ENCODE peak calls at places on chromosomes 16 and 17, in six cellular contexts. One of them, this sample, is unnamed.

GRCh38 chr16:30927789-30928378 is 4.5 kb downstream of the FBXL19 start:
- DNase-seq in IMR-90: peak; percentile 25
- DNase-seq in tibial nerve: no peak
- DNase-seq in dorsolateral prefrontal cortex: peak; percentile 31
- DNase-seq in tibial artery: no peak
- DNase-seq in stomach: no peak
- DNase-seq in this sample: no peak

GRCh38 chr16:10966129-10966528 is 21.8 kb downstream of the CLEC16A start:
- DNase-seq in IMR-90: no peak
- DNase-seq in tibial nerve: no peak
- DNase-seq in dorsolateral prefrontal cortex: no peak
- DNase-seq in tibial artery: no peak
- DNase-seq in stomach: no peak
- DNase-seq in this sample: no peak

GRCh38 chr16:11024333-11025053 is 80.1 kb downstream of the CLEC16A start:
- DNase-seq in IMR-90: no peak
- DNase-seq in tibial nerve: no peak
- DNase-seq in dorsolateral prefrontal cortex: no peak
- DNase-seq in tibial artery: no peak
- DNase-seq in stomach: no peak
- DNase-seq in this sample: no peak

GRCh38 chr17:12768267-12768666 is 21.0 kb upstream of the ARHGAP44 start:
- DNase-seq in IMR-90: no peak
- DNase-seq in tibial nerve: no peak
- DNase-seq in dorsolateral prefrontal cortex: no peak
- DNase-seq in tibial artery: no peak
- DNase-seq in stomach: no peak
- DNase-seq in this sample: no peak

GRCh38 chr17:54901230-54901847 is 687 bp downstream of the TOM1L1 start:
- DNase-seq in IMR-90: peak; percentile 8
- DNase-seq in tibial nerve: no peak
- DNase-seq in dorsolateral prefrontal cortex: no peak
- DNase-seq in tibial artery: no peak
- DNase-seq in stomach: no peak
- DNase-seq in this sample: no peak

GRCh38 chr17:63222655-63223054 is 223.5 kb downstream of the CYB561 start:
- DNase-seq in IMR-90: peak; percentile 33
- DNase-seq in tibial nerve: no peak
- DNase-seq in dorsolateral prefrontal cortex: no peak
- DNase-seq in tibial artery: no peak
- DNase-seq in stomach: no peak
- DNase-seq in this sample: no peak

GRCh38 chr17:83091257-83092141 is 12.1 kb downstream of the METRNL start:
- DNase-seq in IMR-90: no peak
- DNase-seq in tibial nerve: no peak
- DNase-seq in dorsolateral prefrontal cortex: no peak
- DNase-seq in tibial artery: no peak
- DNase-seq in stomach: peak; percentile 89
- DNase-seq in this sample: no peak

GRCh38 chr17:29042679-29043538 is at the start of gene PIPOX:
- DNase-seq in IMR-90: peak; percentile 15
- DNase-seq in tibial nerve: no peak
- DNase-seq in dorsolateral prefrontal cortex: no peak
- DNase-seq in tibial artery: no peak
- DNase-seq in stomach: no peak
- DNase-seq in this sample: no peak

GRCh38 chr16:526181-527014 is 1.1 kb upstream of the CAPN15 start:
- DNase-seq in IMR-90: peak; percentile 40
- DNase-seq in tibial nerve: no peak
- DNase-seq in dorsolateral prefrontal cortex: no peak
- DNase-seq in tibial artery: no peak
- DNase-seq in stomach: peak; percentile 69
- DNase-seq in this sample: no peak

GRCh38 chr17:59807892-59808509 is 84.7 kb downstream of the TUBD1 start:
- DNase-seq in IMR-90: no peak
- DNase-seq in tibial nerve: no peak
- DNase-seq in dorsolateral prefrontal cortex: no peak
- DNase-seq in tibial artery: no peak
- DNase-seq in stomach: no peak
- DNase-seq in this sample: no peak

GRCh38 chr17:18281815-18282214 is 21.4 kb downstream of the MIEF2 start:
- DNase-seq in IMR-90: no peak
- DNase-seq in tibial nerve: no peak
- DNase-seq in dorsolateral prefrontal cortex: no peak
- DNase-seq in tibial artery: no peak
- DNase-seq in stomach: no peak
- DNase-seq in this sample: no peak

GRCh38 chr17:51527230-51527982 is 267.1 kb downstream of the UTP18 start:
- DNase-seq in IMR-90: no peak
- DNase-seq in tibial nerve: no peak
- DNase-seq in dorsolateral prefrontal cortex: no peak
- DNase-seq in tibial artery: no peak
- DNase-seq in stomach: no peak
- DNase-seq in this sample: no peak

GRCh38 chr16:85431431-85432124 is 181.5 kb upstream of the GSE1 start:
- DNase-seq in IMR-90: no peak
- DNase-seq in tibial nerve: no peak
- DNase-seq in dorsolateral prefrontal cortex: no peak
- DNase-seq in tibial artery: no peak
- DNase-seq in stomach: no peak
- DNase-seq in this sample: no peak

GRCh38 chr16:48524348-48525200 is 85.4 kb downstream of the N4BP1 start:
- DNase-seq in IMR-90: no peak
- DNase-seq in tibial nerve: no peak
- DNase-seq in dorsolateral prefrontal cortex: no peak
- DNase-seq in tibial artery: no peak
- DNase-seq in stomach: no peak
- DNase-seq in this sample: no peak

GRCh38 chr16:80741716-80742115 is 62.7 kb downstream of the CDYL2 start:
- DNase-seq in IMR-90: no peak
- DNase-seq in tibial nerve: no peak
- DNase-seq in dorsolateral prefrontal cortex: no peak
- DNase-seq in tibial artery: no peak
- DNase-seq in stomach: no peak
- DNase-seq in this sample: no peak

GRCh38 chr17:38590988-38591758 is 14.6 kb downstream of the SRCIN1 start:
- DNase-seq in IMR-90: no peak
- DNase-seq in tibial nerve: no peak
- DNase-seq in dorsolateral prefrontal cortex: no peak
- DNase-seq in tibial artery: no peak
- DNase-seq in stomach: no peak
- DNase-seq in this sample: no peak

GRCh38 chr16:69107311-69107962 is 2.0 kb downstream of the HAS3 start:
- DNase-seq in IMR-90: no peak
- DNase-seq in tibial nerve: no peak
- DNase-seq in dorsolateral prefrontal cortex: no peak
- DNase-seq in tibial artery: no peak
- DNase-seq in stomach: peak; percentile 50
- DNase-seq in this sample: no peak

GRCh38 chr17:16439303-16439791 is 24.0 kb downstream of the TRPV2 start:
- DNase-seq in IMR-90: no peak
- DNase-seq in tibial nerve: no peak
- DNase-seq in dorsolateral prefrontal cortex: no peak
- DNase-seq in tibial artery: no peak
- DNase-seq in stomach: no peak
- DNase-seq in this sample: no peak

GRCh38 chr16:77233799-77234502 is 34.7 kb downstream of the SYCE1L start:
- DNase-seq in IMR-90: no peak
- DNase-seq in tibial nerve: no peak
- DNase-seq in dorsolateral prefrontal cortex: no peak
- DNase-seq in tibial artery: no peak
- DNase-seq in stomach: no peak
- DNase-seq in this sample: no peak

GRCh38 chr17:68197091-68197996 is 50.5 kb upstream of the AMZ2 start:
- DNase-seq in IMR-90: no peak
- DNase-seq in tibial nerve: no peak
- DNase-seq in dorsolateral prefrontal cortex: no peak
- DNase-seq in tibial artery: no peak
- DNase-seq in stomach: no peak
- DNase-seq in this sample: no peak

GRCh38 chr17:19377602-19378415 is 489 bp upstream of the MAPK7 start:
- DNase-seq in IMR-90: peak; percentile 99
- DNase-seq in tibial nerve: peak; percentile 90
- DNase-seq in dorsolateral prefrontal cortex: peak; percentile 97
- DNase-seq in tibial artery: peak; percentile 98
- DNase-seq in stomach: peak; percentile 98
- DNase-seq in this sample: peak; percentile 94
- TF ChIP-seq CTCF in IMR-90: no peak
- TF ChIP-seq CTCF in tibial nerve: peak; percentile 44
- TF ChIP-seq CTCF in dorsolateral prefrontal cortex: peak; percentile 30
- TF ChIP-seq CTCF in tibial artery: no peak
- TF ChIP-seq CTCF in stomach: peak; percentile 8
- TF ChIP-seq CTCF in this sample: no peak

GRCh38 chr16:14362774-14363371 is 267.2 kb downstream of the PARN start:
- DNase-seq in IMR-90: peak; percentile 74
- DNase-seq in tibial nerve: no peak
- DNase-seq in dorsolateral prefrontal cortex: no peak
- DNase-seq in tibial artery: no peak
- DNase-seq in stomach: no peak
- DNase-seq in this sample: no peak
- H3K4me3 ChIP-seq in IMR-90: peak overlapping the region; percentile 20
- H3K4me3 ChIP-seq in tibial nerve: no peak overlapping the region
- H3K4me3 ChIP-seq in dorsolateral prefrontal cortex: no peak overlapping the region
- H3K4me3 ChIP-seq in tibial artery: peak overlapping the region; percentile 17
- H3K4me3 ChIP-seq in stomach: peak overlapping the region; percentile 3
- H3K4me3 ChIP-seq in this sample: no peak overlapping the region

DNA sequence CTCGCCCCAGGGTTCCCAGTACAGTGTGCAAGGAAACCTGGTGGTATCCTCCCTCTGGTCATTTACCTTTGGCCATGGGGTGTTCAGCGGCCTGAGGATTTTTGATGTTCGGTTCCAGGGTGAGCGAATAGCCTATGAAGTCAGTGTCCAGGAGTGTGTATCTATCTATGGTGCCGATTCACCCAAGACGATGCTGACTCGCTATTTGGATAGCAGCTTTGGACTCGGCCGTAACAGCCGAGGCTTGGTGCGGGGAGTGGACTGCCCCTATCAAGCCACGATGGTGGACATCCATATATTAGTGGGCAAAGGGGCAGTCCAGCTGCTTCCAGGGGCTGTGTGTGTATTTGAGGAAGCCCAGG is 1.2 kb downstream of the AOC2 start:
- DNase-seq in IMR-90: no peak
- DNase-seq in tibial nerve: no peak
- DNase-seq in dorsolateral prefrontal cortex: no peak
- DNase-seq in tibial artery: no peak
- DNase-seq in stomach: no peak
- DNase-seq in this sample: no peak
- TF ChIP-seq CTCF in IMR-90: no peak
- TF ChIP-seq CTCF in tibial nerve: no peak
- TF ChIP-seq CTCF in dorsolateral prefrontal cortex: no peak
- TF ChIP-seq CTCF in tibial artery: no peak
- TF ChIP-seq CTCF in stomach: no peak
- TF ChIP-seq CTCF in this sample: no peak

GRCh38 chr17:43740541-43740940 is 18.1 kb downstream of the SOST start:
- DNase-seq in IMR-90: peak; percentile 59
- DNase-seq in tibial nerve: no peak
- DNase-seq in dorsolateral prefrontal cortex: no peak
- DNase-seq in tibial artery: no peak
- DNase-seq in stomach: no peak
- DNase-seq in this sample: no peak

GRCh38 chr17:43750154-43750553 is 8.4 kb downstream of the SOST start:
- DNase-seq in IMR-90: no peak
- DNase-seq in tibial nerve: no peak
- DNase-seq in dorsolateral prefrontal cortex: no peak
- DNase-seq in tibial artery: no peak
- DNase-seq in stomach: no peak
- DNase-seq in this sample: no peak

GRCh38 chr17:43745541-43745940 is 13.1 kb downstream of the SOST start:
- DNase-seq in IMR-90: no peak
- DNase-seq in tibial nerve: no peak
- DNase-seq in dorsolateral prefrontal cortex: no peak
- DNase-seq in tibial artery: peak; percentile 37
- DNase-seq in stomach: no peak
- DNase-seq in this sample: no peak
- H3K4me3 ChIP-seq in IMR-90: no peak overlapping the region
- H3K4me3 ChIP-seq in tibial nerve: no peak overlapping the region
- H3K4me3 ChIP-seq in dorsolateral prefrontal cortex: no peak overlapping the region
- H3K4me3 ChIP-seq in tibial artery: no peak overlapping the region
- H3K4me3 ChIP-seq in stomach: no peak overlapping the region
- H3K4me3 ChIP-seq in this sample: no peak overlapping the region

GRCh38 chr16:28320023-28320561 is 27.8 kb downstream of the SBK1 start:
- DNase-seq in IMR-90: no peak
- DNase-seq in tibial nerve: no peak
- DNase-seq in dorsolateral prefrontal cortex: no peak
- DNase-seq in tibial artery: no peak
- DNase-seq in stomach: no peak
- DNase-seq in this sample: no peak

GRCh38 chr16:28319476-28320022 is 27.2 kb downstream of the SBK1 start:
- DNase-seq in IMR-90: no peak
- DNase-seq in tibial nerve: no peak
- DNase-seq in dorsolateral prefrontal cortex: no peak
- DNase-seq in tibial artery: no peak
- DNase-seq in stomach: no peak
- DNase-seq in this sample: no peak

GRCh38 chr16:28324235-28324886 is 32.0 kb downstream of the SBK1 start:
- DNase-seq in IMR-90: no peak
- DNase-seq in tibial nerve: no peak
- DNase-seq in dorsolateral prefrontal cortex: no peak
- DNase-seq in tibial artery: no peak
- DNase-seq in stomach: peak; percentile 25
- DNase-seq in this sample: no peak

GRCh38 chr16:28320741-28321140 is 28.4 kb downstream of the SBK1 start:
- DNase-seq in IMR-90: no peak
- DNase-seq in tibial nerve: no peak
- DNase-seq in dorsolateral prefrontal cortex: no peak
- DNase-seq in tibial artery: no peak
- DNase-seq in stomach: no peak
- DNase-seq in this sample: no peak

DNA sequence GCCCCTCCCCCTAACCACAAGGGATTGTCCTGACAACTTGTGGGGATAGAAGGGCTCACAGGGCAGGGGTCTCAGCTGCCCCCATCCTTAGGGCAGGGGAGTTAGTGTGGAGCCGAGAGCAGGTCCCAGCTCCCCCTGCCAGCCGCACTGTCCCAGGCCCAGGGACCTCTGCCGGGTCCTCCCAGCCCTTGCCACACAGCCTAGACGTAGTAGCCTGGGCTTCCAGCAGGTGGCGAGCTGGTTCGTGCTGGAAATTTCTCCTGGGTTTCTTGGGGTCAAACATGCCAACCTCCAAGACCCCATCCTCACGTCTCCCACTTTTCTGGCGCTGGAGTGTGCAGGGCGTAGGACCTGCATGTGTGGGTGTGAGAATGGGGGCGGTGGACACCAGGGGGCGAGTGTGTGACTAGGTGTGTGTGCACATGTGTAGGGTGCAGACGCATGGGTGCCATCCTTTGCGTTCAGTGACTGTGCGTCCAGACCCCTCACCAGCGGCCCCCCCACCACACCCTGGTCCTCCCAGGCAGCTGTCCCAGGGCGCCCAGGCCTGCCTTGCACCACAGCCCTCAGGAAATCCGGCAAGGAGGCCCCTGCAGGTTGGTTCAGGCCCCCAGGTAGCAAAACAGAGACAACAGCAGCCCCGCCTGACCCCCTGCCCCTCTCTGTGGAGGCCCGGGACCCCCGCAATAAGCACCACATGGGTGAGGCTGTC is 29.5 kb downstream of the SBK1 start:
- DNase-seq in IMR-90: peak; percentile 9
- DNase-seq in tibial nerve: no peak
- DNase-seq in dorsolateral prefrontal cortex: no peak
- DNase-seq in tibial artery: no peak
- DNase-seq in stomach: no peak
- DNase-seq in this sample: no peak
- TF ChIP-seq CTCF in IMR-90: peak; percentile 63
- TF ChIP-seq CTCF in tibial nerve: peak; percentile 25
- TF ChIP-seq CTCF in dorsolateral prefrontal cortex: peak; percentile 52
- TF ChIP-seq CTCF in tibial artery: peak; percentile 53
- TF ChIP-seq CTCF in stomach: peak; percentile 31
- TF ChIP-seq CTCF in this sample: peak; percentile 98